ENCODE peak calls at places on chromosomes 1 and 21, in six cellular contexts. J, K, S, D, I and F are unnamed samples.

GRCh38 chr1:117301906-117302305 is 65.3 kb upstream of the MAN1A2 start:
- DNase-seq in K (no peak), I (no peak), D (no peak), J (no peak), S (no peak), F (no peak)

GRCh38 chr1:48047116-48047515 is 49.9 kb upstream of the TRABD2B start:
- DNase-seq in I (no peak), S (no peak), J (no peak), D (no peak), K (no peak), F (no peak)

GRCh38 chr1:150186789-150187559 is 37.3 kb downstream of the PLEKHO1 start:
- DNase-seq in D (peak; percentile 36), S (peak; percentile 55), J (no peak), I (peak; percentile 56), K (no peak), F (no peak)

GRCh38 chr21:44866780-44867179 is 6.7 kb downstream of the PTTG1IP start:
- DNase-seq in S (peak; percentile 40), J (no peak), K (no peak), D (no peak), I (peak; percentile 66), F (no peak)

GRCh38 chr1:10776206-10776905 is 20.1 kb downstream of the CASZ1 start:
- DNase-seq in K (no peak), J (no peak), S (no peak), D (no peak), I (no peak), F (no peak)

GRCh38 chr1:100699744-100700143 is 19.8 kb upstream of the VCAM1 start:
- DNase-seq in D (no peak), S (peak; percentile 80), I (peak; percentile 88), J (no peak), K (no peak), F (no peak)

GRCh38 chr1:62057631-62058290 is 136.9 kb upstream of the L1TD1 start:
- DNase-seq in J (no peak), I (no peak), D (no peak), S (no peak), K (no peak), F (no peak)

GRCh38 chr1:14881775-14882672 is 271.5 kb upstream of the TMEM51 start:
- DNase-seq in J (no peak), I (peak; percentile 9), S (no peak), K (no peak), D (no peak), F (no peak)

GRCh38 chr1:10160173-10160572 is 50.2 kb upstream of the KIF1B start:
- DNase-seq in D (no peak), I (no peak), K (no peak), J (no peak), S (no peak), F (no peak)

GRCh38 chr1:24896596-24897262 is 33.3 kb downstream of the RUNX3 start:
- DNase-seq in I (no peak), J (peak; percentile 14), K (peak; percentile 11), S (no peak), D (no peak), F (no peak)

GRCh38 chr1:56033321-56034037 is 545.9 kb downstream of the PLPP3 start:
- DNase-seq in K (no peak), D (no peak), I (no peak), J (no peak), S (no peak), F (no peak)

DNA sequence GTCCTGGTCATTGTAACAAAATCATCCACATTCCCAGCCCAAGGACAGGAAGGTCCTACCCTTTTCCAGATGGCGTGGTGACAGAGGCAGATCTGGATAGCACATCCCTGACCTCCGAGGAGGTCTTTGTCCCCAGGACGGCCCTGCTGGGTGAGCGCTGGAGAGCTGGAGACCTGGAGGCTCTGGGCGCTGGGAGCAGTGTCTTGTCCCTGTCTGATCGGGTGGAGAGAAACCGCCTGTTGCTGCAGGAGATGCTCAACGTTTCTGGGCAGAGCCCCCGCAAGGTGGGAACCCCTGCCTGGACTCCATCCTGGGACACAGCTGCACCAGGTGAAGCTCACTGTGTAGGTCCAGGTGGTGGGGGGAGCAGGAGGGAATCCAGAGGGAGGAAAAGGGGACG is 4.1 kb downstream of the KIAA1614 start:
- DNase-seq in I (no peak), K (no peak), J (no peak), D (no peak), S (no peak), F (no peak)
- H3K27ac ChIP-seq in I (no peak overlapping the region), K (no peak overlapping the region), J (no peak overlapping the region), D (no peak overlapping the region), S (no peak overlapping the region), F (no peak overlapping the region)

DNA sequence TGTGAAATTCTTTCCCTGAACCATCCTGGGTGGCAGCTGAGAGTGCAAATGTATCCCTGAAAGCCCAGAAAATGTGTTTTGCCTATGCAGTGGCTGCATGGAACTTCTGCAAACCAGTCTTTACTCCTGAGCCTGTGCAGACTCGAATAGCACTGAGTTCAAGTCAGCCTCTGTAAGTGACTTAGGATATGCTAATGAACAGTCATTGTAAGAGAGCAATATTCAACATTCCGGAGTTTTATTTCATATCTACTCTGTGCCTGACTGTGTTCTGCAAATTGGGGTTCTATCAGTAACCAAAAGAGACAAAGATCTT is 163.3 kb downstream of the NTPCR start:
- DNase-seq in I (no peak), D (no peak), J (no peak), S (no peak), K (no peak), F (no peak)
- H3K27ac ChIP-seq in I (peak overlapping the region; percentile 81), D (peak overlapping the region; percentile 44), J (peak overlapping the region; percentile 44), S (peak overlapping the region; percentile 73), K (no peak overlapping the region), F (no peak overlapping the region)

GRCh38 chr1:945910-946565 is 13.0 kb downstream of the NOC2L start:
- DNase-seq in I (no peak), J (no peak), D (no peak), K (no peak), S (no peak), F (no peak)

GRCh38 chr1:942864-943533 is 16.1 kb downstream of the NOC2L start:
- DNase-seq in D (no peak), K (no peak), J (no peak), I (peak; percentile 61), S (peak; percentile 79), F (peak; percentile 79)

GRCh38 chr1:942411-942821 is 16.6 kb downstream of the NOC2L start:
- DNase-seq in J (no peak), K (no peak), I (no peak), S (no peak), D (peak; percentile 63), F (peak; percentile 58)

GRCh38 chr1:943545-944340 is 15.3 kb downstream of the NOC2L start:
- DNase-seq in J (no peak), D (no peak), I (no peak), K (no peak), S (no peak), F (peak; percentile 52)

DNA sequence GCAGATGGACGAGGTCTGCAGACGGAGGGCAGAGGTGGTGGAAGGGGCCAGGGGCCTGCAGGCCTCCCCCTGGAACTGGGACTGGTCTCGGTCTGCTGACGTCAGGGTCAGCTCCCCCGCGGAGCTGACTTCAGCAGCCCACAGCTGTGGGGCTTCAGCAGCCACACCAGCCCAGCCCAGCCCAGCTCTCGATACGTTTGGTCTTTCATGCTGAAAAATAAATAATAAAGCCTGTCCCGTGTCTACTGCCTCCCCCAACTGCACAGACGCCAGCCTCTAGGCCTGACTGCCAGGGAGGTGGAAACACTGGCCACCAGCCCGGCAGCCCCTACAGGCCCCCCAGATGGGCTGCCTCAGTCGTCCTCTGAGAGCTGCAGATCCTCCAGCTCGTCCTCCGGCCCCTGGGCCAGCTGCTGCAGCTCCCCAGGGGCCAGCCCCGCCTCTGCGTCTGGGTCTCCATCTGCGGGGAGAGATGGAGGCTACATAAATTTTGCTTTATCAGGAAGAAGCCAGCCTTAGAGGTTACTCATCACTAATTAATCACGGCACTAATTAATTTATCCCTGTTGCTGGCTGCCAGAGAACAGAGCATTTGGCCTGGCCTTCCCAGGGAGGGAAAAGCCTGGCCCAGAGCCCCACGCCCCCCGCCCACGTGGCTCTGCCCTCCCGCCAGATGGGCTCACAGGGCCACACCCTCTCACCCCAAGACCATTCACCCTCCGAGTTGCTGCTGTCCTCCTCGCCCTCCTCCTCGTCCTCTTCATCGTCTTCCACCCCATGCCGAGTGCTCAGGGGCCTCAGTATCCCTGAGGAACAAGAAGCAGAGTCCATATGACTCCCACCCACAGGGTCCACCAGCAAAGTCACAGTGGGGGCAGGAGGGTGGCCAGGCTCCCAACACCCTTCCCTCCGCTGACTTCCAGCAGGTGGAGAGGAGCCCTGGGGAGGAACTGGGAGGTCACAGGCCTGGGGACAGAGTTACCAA is 14.4 kb downstream of the NOC2L start:
- DNase-seq in D (no peak), I (peak; percentile 83), J (no peak), S (peak; percentile 95), K (no peak), F (peak; percentile 80)
- H3K27ac ChIP-seq in D (no peak overlapping the region), I (peak overlapping the region; percentile 82), J (peak overlapping the region; percentile 67), S (peak overlapping the region; percentile 72), K (no peak overlapping the region), F (no peak overlapping the region)

GRCh38 chr1:180424848-180425457 is 77.4 kb downstream of the ACBD6 start:
- DNase-seq in K (no peak), D (no peak), S (no peak), I (no peak), J (no peak), F (no peak)
- H3K27ac ChIP-seq in K (no peak overlapping the region), D (no peak overlapping the region), S (no peak overlapping the region), I (no peak overlapping the region), J (no peak overlapping the region), F (no peak overlapping the region)

GRCh38 chr1:27973771-27974452 is 14.1 kb downstream of the XKR8 start:
- DNase-seq in D (no peak), S (no peak), I (no peak), J (no peak), K (no peak), F (no peak)

GRCh38 chr1:27981146-27981545 is 21.4 kb downstream of the XKR8 start:
- DNase-seq in D (no peak), S (no peak), J (no peak), I (no peak), K (no peak), F (no peak)

GRCh38 chr1:27979859-27980201 is 20.1 kb downstream of the XKR8 start:
- DNase-seq in J (no peak), I (no peak), S (no peak), D (no peak), K (no peak), F (no peak)

GRCh38 chr1:27980216-27980820 is 20.5 kb downstream of the XKR8 start:
- DNase-seq in I (peak; percentile 36), J (no peak), K (no peak), D (no peak), S (no peak), F (no peak)

DNA sequence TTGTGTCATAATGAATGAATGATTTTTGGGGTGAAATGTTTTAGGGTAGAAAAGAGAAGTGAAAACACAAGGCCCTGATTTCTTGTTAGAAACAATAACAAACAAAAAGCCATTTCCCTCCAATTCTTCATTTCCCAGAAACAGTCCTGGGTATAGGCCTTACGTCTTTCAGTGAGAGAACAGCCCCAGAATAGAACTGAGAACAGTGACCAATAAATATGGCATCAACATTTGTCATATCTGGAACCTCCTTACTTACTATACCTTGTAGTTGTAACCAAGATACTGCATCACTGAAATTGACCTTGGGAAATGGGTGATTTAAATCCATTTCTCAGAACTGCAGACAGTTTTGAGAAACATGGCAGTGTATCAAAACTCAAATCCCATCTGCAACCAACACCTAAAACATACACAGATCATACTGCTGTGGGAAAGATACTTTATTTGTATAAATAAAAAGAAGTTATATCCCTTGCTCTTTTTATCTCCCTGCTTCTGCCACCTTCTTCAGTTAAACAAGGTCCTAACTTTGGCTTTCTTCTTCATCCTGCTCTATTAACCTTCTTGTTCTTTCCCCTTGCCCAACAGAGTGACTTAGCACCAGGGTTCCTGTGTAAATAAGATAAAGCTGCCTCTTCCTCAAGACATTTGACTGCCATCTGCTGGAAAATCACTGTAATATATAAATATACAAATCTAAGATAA is 19.5 kb downstream of the XKR8 start:
- DNase-seq in D (peak; percentile 35), I (peak; percentile 81), K (no peak), S (peak; percentile 88), J (no peak), F (no peak)
- H3K27ac ChIP-seq in D (no peak overlapping the region), I (no peak overlapping the region), K (no peak overlapping the region), S (no peak overlapping the region), J (no peak overlapping the region), F (no peak overlapping the region)